ENCODE peak calls at places on chromosomes 5 and 9, in eight cellular contexts. R is CD8-positive, alpha-beta memory T cell; T is AG09309; M is pancreas; X is left ventricle myocardium inferior; B is IMR-90; H is A549; O is GM12865. J is an unnamed sample.

GRCh38 chr9:131228096-131228495 is 48.2 kb downstream of the FAM78A start:
- DNase-seq in R (no peak), B (no peak), X (no peak), T (no peak), H (no peak), O (no peak), M (no peak), J (no peak)

GRCh38 chr5:21701317-21701716 is 1151.8 kb downstream of the CDH12 start:
- DNase-seq in B (no peak), X (no peak), H (no peak), M (no peak), T (no peak), O (no peak), R (no peak), J (no peak)

GRCh38 chr5:14142202-14142855 is 813 bp upstream of the TRIO start:
- DNase-seq in R (no peak), X (no peak), B (no peak), H (no peak), T (no peak), O (no peak), M (no peak), J (no peak)

GRCh38 chr9:12640021-12640587 is 53.1 kb upstream of the TYRP1 start:
- DNase-seq in R (no peak), T (peak), M (no peak), O (peak), X (no peak), B (peak), H (peak), J (peak)

GRCh38 chr9:36492849-36493248 is 79.8 kb upstream of the MELK start:
- DNase-seq in B (peak), T (no peak), X (no peak), O (no peak), R (peak), M (no peak), H (no peak), J (no peak)

GRCh38 chr9:14343948-14344547 is 30.1 kb upstream of the NFIB start:
- DNase-seq in M (no peak), O (no peak), R (no peak), T (no peak), B (no peak), X (peak), H (peak), J (no peak)

GRCh38 chr9:93496285-93496684 is 42.9 kb upstream of the FAM120AOS start:
- DNase-seq in O (no peak), B (no peak), H (no peak), X (no peak), M (no peak), R (no peak), T (no peak), J (no peak)

GRCh38 chr5:107384256-107384655 is 286.5 kb downstream of the EFNA5 start:
- DNase-seq in B (no peak), O (no peak), M (no peak), X (no peak), H (peak), R (no peak), T (no peak), J (no peak)

GRCh38 chr5:32319392-32319791 is 6.7 kb upstream of the MTMR12 start:
- DNase-seq in H (no peak), R (no peak), X (no peak), M (no peak), O (no peak), B (no peak), T (no peak), J (no peak)

GRCh38 chr9:68949271-68950000 is 64.5 kb downstream of the PRKACG start:
- DNase-seq in X (peak), T (no peak), O (peak), M (peak), B (no peak), H (no peak), R (peak), J (no peak)

GRCh38 chr9:2181794-2182193 is 166.6 kb downstream of the SMARCA2 start:
- DNase-seq in T (no peak), R (no peak), O (no peak), X (no peak), H (peak), M (no peak), B (peak), J (no peak)

GRCh38 chr9:17422994-17423680 is 155.7 kb upstream of the SH3GL2 start:
- DNase-seq in B (peak), X (no peak), M (no peak), O (no peak), H (no peak), T (no peak), R (no peak), J (no peak)

GRCh38 chr5:94267350-94267899 is 351.0 kb downstream of the KIAA0825 start:
- DNase-seq in X (no peak), B (no peak), H (no peak), T (no peak), O (no peak), R (no peak), M (no peak), J (no peak)

GRCh38 chr5:142017832-142018427 is 5.1 kb upstream of the GNPDA1 start:
- DNase-seq in X (no peak), T (no peak), H (no peak), B (peak), R (no peak), M (no peak), O (peak), J (no peak)

GRCh38 chr5:55633574-55634203 is 78.4 kb downstream of the SLC38A9 start:
- DNase-seq in T (no peak), X (peak), H (peak), M (no peak), O (no peak), B (peak), R (no peak), J (peak)

GRCh38 chr9:114611516-114612271 is 603 bp downstream of the TMEM268 start:
- DNase-seq in T (no peak), X (peak), R (no peak), B (peak), O (peak), H (peak), M (peak), J (no peak)

GRCh38 chr9:117464941-117465616 is 50.2 kb upstream of the ASTN2 start:
- DNase-seq in H (no peak), T (no peak), X (no peak), O (no peak), B (no peak), R (no peak), M (no peak), J (no peak)

GRCh38 chr5:17248999-17249634 is 31.7 kb downstream of the BASP1 start:
- DNase-seq in O (no peak), T (peak), X (no peak), H (peak), M (no peak), B (peak), R (no peak), J (peak)

GRCh38 chr9:115396071-115396529 is 278.1 kb upstream of the TNC start:
- DNase-seq in M (no peak), R (no peak), H (no peak), X (no peak), O (no peak), T (peak), B (peak), J (no peak)

GRCh38 chr9:98654247-98654646 is 54.5 kb downstream of the GABBR2 start:
- DNase-seq in H (no peak), R (no peak), O (no peak), M (no peak), B (peak), X (no peak), T (peak), J (no peak)

GRCh38 chr9:76761448-76761847 is 2.8 kb upstream of the PCA3 start:
- DNase-seq in X (no peak), M (no peak), O (no peak), T (no peak), H (no peak), R (no peak), B (peak), J (no peak)

DNA sequence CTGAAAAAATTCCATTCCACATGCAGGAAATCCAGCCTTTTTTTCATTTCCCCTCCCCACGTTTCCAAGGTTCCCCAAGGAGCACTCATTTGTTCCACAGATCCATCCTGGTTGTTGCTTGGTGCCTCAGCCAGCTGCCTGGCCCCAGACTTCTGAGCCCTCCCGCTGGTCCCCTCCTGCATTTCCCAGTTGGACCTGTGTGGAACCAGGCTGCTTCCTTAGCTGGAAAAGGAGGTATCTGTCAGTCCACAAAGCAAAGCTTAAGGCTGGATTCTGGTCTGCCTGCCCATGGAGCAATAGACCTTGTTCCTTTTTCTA is 44.8 kb downstream of the ANGPTL2 start:
- DNase-seq in O (no peak), R (no peak), T (no peak), M (no peak), X (no peak), B (no peak), H (no peak), J (no peak)
- H3K4me3 ChIP-seq in O (no peak), R (no peak), T (no peak), M (no peak), X (no peak), B (no peak), H (no peak), J (no peak)

GRCh38 chr9:135555203-135555602 is 6.4 kb upstream of the PAEP start:
- DNase-seq in R (no peak), X (no peak), M (no peak), T (no peak), O (no peak), B (no peak), H (peak), J (no peak)
- H3K4me3 ChIP-seq in R (no peak), X (no peak), M (no peak), T (no peak), O (no peak), B (no peak), H (no peak), J (no peak)

DNA sequence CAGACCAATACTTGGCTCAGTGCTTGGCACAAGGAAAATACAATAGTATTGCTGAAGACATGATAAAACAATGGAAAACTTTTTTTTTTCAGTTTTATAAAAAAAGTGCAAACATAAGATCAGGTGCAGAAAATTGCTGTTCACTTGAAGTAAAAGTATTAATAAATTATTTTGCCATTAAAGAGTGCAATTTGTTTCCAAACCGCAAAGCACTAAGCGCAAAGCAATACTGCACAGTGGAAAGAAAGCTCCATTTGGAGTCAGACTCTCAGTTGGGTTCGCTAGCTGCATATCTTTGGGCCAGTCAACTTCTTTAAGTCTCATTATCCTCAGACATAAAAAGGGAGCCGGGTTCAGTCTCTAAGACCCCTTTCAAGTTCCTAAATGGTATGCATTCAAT is 45.8 kb downstream of the MEF2C start:
- DNase-seq in H (no peak), O (no peak), M (no peak), B (no peak), T (no peak), R (no peak), X (no peak), J (no peak)
- H3K4me3 ChIP-seq in H (no peak), O (peak), M (no peak), B (no peak), T (no peak), R (no peak), X (peak), J (no peak)

DNA sequence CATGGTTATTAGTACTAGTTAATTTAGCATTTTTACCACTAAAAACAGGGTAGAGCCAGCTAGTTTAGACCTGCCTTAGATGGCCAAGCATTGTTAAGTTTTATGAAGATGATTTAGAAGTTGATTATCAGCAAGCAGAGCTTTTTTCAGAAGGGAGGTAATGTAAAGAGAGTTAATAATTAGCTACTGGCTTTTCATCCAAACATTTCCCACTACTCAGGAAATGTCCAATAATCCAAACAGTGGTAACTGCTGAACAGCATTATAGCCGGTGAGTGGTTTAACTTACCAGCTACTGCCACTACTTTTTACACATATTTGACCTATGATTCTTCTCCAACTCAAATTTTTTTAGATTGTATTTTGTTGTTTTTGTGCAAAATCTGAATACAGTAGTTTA is 1.7 kb downstream of the ITGA1 start:
- DNase-seq in M (no peak), H (no peak), O (no peak), T (no peak), R (no peak), B (no peak), X (no peak), J (no peak)
- H3K4me3 ChIP-seq in M (no peak), H (no peak), O (no peak), T (peak), R (no peak), B (peak), X (peak), J (peak)

GRCh38 chr5:177515580-177515979 is 1.2 kb downstream of the DDX41 start:
- DNase-seq in M (no peak), O (no peak), B (no peak), X (no peak), R (no peak), H (no peak), T (no peak), J (no peak)
- H3K4me3 ChIP-seq in M (no peak), O (peak), B (peak), X (peak), R (peak), H (peak), T (peak), J (peak)